ENCODE peak calls at places on chromosome 5, in five cellular contexts. I is HCT116, Z is HepG2, A is SK-N-SH, Y is K562. V is an unnamed sample.

GRCh38 chr5:150517272-150518152 is 9.6 kb downstream of the NDST1 start:
- DNase-seq in I (peak; percentile 18), Z (peak; percentile 81), A (peak; percentile 87), Y (peak; percentile 78), V (no peak)

GRCh38 chr5:26945881-26946280 is 92.5 kb downstream of the CDH9 start:
- DNase-seq in I (no peak), Z (no peak), A (no peak), Y (no peak), V (no peak)

GRCh38 chr5:44807269-44807668 is 1.5 kb upstream of the MRPS30 start:
- DNase-seq in I (no peak), Z (no peak), A (no peak), Y (no peak), V (no peak)

GRCh38 chr5:141641634-141642278 is 5.0 kb downstream of the RELL2 start:
- DNase-seq in I (no peak), Z (no peak), A (no peak), Y (peak; percentile 62), V (no peak)

GRCh38 chr5:2293906-2294305 is 411.2 kb upstream of the IRX4 start:
- DNase-seq in I (no peak), Z (no peak), A (no peak), Y (no peak), V (no peak)

GRCh38 chr5:123997354-123998215 is 485.6 kb downstream of the CSNK1G3 start:
- DNase-seq in I (no peak), Z (no peak), A (peak; percentile 41), Y (no peak), V (no peak)

GRCh38 chr5:59279979-59280378 is 613.5 kb downstream of the PDE4D start:
- DNase-seq in I (no peak), Z (no peak), A (no peak), Y (no peak), V (no peak)

GRCh38 chr5:78597068-78597857 is 51.3 kb downstream of the LHFPL2 start:
- DNase-seq in I (no peak), Z (peak; percentile 79), A (no peak), Y (no peak), V (no peak)

GRCh38 chr5:150625831-150626746 is 14.4 kb upstream of the SYNPO start:
- DNase-seq in I (no peak), Z (no peak), A (no peak), Y (no peak), V (no peak)

GRCh38 chr5:138491669-138492551 is 26.6 kb downstream of the EGR1 start:
- DNase-seq in I (peak; percentile 60), Z (peak; percentile 72), A (peak; percentile 92), Y (peak; percentile 89), V (peak; percentile 18)

GRCh38 chr5:133969654-133970324 is 1.4 kb upstream of the C5orf15 start:
- DNase-seq in I (no peak), Z (peak; percentile 94), A (no peak), Y (no peak), V (no peak)

GRCh38 chr5:51651889-51652288 is 268.6 kb downstream of the ISL1 start:
- DNase-seq in I (no peak), Z (no peak), A (no peak), Y (no peak), V (no peak)

GRCh38 chr5:172994405-172994804 is 10.8 kb downstream of the ATP6V0E1 start:
- DNase-seq in I (no peak), Z (no peak), A (no peak), Y (no peak), V (no peak)

GRCh38 chr5:74386571-74387334 is 253.8 kb downstream of the ENC1 start:
- DNase-seq in I (no peak), Z (no peak), A (no peak), Y (no peak), V (no peak)

GRCh38 chr5:172456076-172456800 is 1.9 kb upstream of the SH3PXD2B start:
- DNase-seq in I (no peak), Z (no peak), A (no peak), Y (no peak), V (no peak)

GRCh38 chr5:75656311-75657003 is 45.2 kb downstream of the ANKDD1B start:
- DNase-seq in I (no peak), Z (no peak), A (no peak), Y (no peak), V (no peak)

GRCh38 chr5:140327589-140327988 is 18.8 kb downstream of the HBEGF start:
- DNase-seq in I (no peak), Z (peak; percentile 79), A (no peak), Y (no peak), V (no peak)

GRCh38 chr5:57989378-57989777 is 470.5 kb downstream of the PLK2 start:
- DNase-seq in I (no peak), Z (no peak), A (no peak), Y (no peak), V (no peak)

GRCh38 chr5:80644900-80645299 is 9.6 kb upstream of the MSH3 start:
- DNase-seq in I (no peak), Z (no peak), A (no peak), Y (no peak), V (no peak)

GRCh38 chr5:143828710-143829109 is 16.7 kb downstream of the HMHB1 start:
- DNase-seq in I (no peak), Z (no peak), A (no peak), Y (no peak), V (no peak)

GRCh38 chr5:172901012-172901780 is 58.0 kb upstream of the RPL26L1 start:
- DNase-seq in I (no peak), Z (peak; percentile 22), A (no peak), Y (peak; percentile 87), V (no peak)

GRCh38 chr5:33379757-33380156 is 61.0 kb upstream of the TARS1 start:
- DNase-seq in I (peak; percentile 23), Z (no peak), A (no peak), Y (peak; percentile 14), V (no peak)

GRCh38 chr5:171975262-171975876 is 31.1 kb downstream of the FBXW11 start:
- DNase-seq in I (no peak), Z (no peak), A (no peak), Y (no peak), V (no peak)

GRCh38 chr5:160747963-160748362 is 104.0 kb downstream of the ATP10B start:
- DNase-seq in I (no peak), Z (no peak), A (no peak), Y (no peak), V (no peak)

GRCh38 chr5:138716456-138716924 is 36.7 kb upstream of the CTNNA1 start:
- DNase-seq in I (no peak), Z (peak; percentile 39), A (peak; percentile 48), Y (no peak), V (no peak)

GRCh38 chr5:61866930-61867329 is 439.1 kb upstream of the KIF2A start:
- DNase-seq in I (peak; percentile 12), Z (no peak), A (no peak), Y (peak; percentile 16), V (no peak)

GRCh38 chr5:177427919-177428573 is 1.6 kb downstream of the GRK6 start:
- DNase-seq in I (no peak), Z (no peak), A (no peak), Y (peak; percentile 59), V (no peak)
- H3K4me3 ChIP-seq in I (peak overlapping the region; percentile 98), Z (peak overlapping the region; percentile 76), A (peak overlapping the region; percentile 79), Y (peak overlapping the region; percentile 91), V (peak overlapping the region; percentile 85)

DNA sequence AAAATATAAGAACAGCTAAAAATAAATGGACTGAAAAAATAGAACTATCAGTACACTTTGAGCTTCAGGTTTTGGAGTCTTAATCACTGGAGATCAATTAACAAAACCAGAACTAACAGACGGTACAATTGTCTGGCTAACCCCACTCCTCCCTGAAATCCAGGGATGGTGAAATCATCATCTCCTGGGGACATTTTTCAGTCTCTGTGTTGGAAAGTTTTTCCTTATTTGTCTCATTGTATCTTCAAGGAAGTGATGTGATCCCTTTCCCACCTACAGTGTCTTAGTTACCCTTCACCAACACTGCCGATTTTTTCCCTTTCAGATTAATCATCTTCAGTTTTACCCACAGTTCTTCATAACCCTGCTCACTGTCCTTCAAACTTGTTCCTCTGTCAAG is 81.9 kb downstream of the MAP1B start:
- DNase-seq in I (no peak), Z (no peak), A (no peak), Y (no peak), V (no peak)
- TF ChIP-seq SIN3A in I (no peak), Z (no peak), A (no peak), Y (no peak), V (no peak)

GRCh38 chr5:31516802-31517201 is 15.1 kb downstream of the DROSHA start:
- DNase-seq in I (no peak), Z (no peak), A (no peak), Y (no peak), V (no peak)

GRCh38 chr5:31511305-31511704 is 20.6 kb downstream of the DROSHA start:
- DNase-seq in I (no peak), Z (no peak), A (no peak), Y (no peak), V (no peak)
- H3K36me3 ChIP-seq in I (peaks cover 45% of the 10 kb centered on the region), Z (peaks cover 78% of the 10 kb centered on the region), A (peaks cover 81% of the 10 kb centered on the region), Y (peaks cover 91% of the 10 kb centered on the region), V (peaks cover 21% of the 10 kb centered on the region)

GRCh38 chr5:55897206-55897894 is 46.2 kb downstream of the IL31RA start:
- DNase-seq in I (no peak), Z (no peak), A (no peak), Y (no peak), V (no peak)
- H3K4me3 ChIP-seq in I (no peak overlapping the region), Z (peak overlapping the region; percentile 54), A (peak overlapping the region; percentile 27), Y (peak overlapping the region; percentile 10), V (no peak overlapping the region)

GRCh38 chr5:169006878-169007790 is 293.8 kb downstream of the SLIT3 start:
- DNase-seq in I (peak; percentile 66), Z (no peak), A (no peak), Y (no peak), V (no peak)
- TF ChIP-seq SIN3A in I (no peak), Z (no peak), A (no peak), Y (no peak), V (no peak)

DNA sequence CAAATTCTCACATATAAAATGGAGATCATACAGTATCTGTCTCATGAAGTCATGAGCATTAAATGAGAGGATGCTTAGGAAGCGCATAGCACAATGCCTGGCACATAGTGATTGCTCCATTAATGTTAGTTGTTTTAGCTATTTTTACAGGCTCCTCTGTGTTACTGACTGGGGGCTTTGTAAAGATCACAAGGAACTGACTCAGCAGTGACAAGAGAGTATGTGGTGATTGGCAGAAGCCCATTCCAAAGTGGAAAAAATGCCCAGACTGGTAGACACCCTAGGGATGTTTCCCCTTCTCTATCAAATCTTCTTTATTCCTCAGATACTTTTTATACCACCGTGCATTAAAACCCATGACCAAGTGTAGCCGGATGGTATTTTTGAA is 33.5 kb downstream of the ABLIM3 start:
- DNase-seq in I (no peak), Z (no peak), A (no peak), Y (no peak), V (no peak)
- H3K36me3 ChIP-seq in I (no peaks in the 10 kb centered on the region), Z (no peaks in the 10 kb centered on the region), A (no peaks in the 10 kb centered on the region), Y (no peaks in the 10 kb centered on the region), V (no peaks in the 10 kb centered on the region)

DNA sequence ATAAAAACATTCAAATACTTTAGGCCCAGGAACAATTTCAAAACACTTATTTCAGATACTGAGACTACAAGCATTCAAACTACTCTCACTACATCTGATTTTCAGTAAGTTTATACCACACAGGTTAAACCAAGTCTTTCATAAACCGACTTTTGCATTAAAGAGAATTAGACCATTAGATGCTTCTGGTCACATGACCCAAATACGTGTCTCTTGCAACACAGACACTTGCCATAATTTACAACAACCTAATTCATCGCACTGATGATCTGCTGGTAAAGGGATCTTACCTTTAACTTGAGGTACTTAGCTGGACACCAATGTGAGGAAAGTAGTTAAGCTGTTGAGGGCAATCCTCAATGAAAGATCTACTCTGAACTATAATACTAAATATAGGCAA is 3.2 kb downstream of the HNRNPH1 start:
- DNase-seq in I (no peak), Z (no peak), A (no peak), Y (no peak), V (no peak)
- H3K4me3 ChIP-seq in I (no peak overlapping the region), Z (peak overlapping the region; percentile 96), A (peak overlapping the region; percentile 97), Y (peak overlapping the region; percentile 95), V (peak overlapping the region; percentile 99)